ENCODE peak calls at places on chromosome 1, in six cellular contexts. One of them, this sample, is unnamed.

GRCh38 chr1:109391161-109391556 is 6.6 kb downstream of the SORT1 start:
- DNase-seq in AG10803: peak; percentile 27
- DNase-seq in AG09319: no peak
- DNase-seq in midbrain: peak; percentile 54
- DNase-seq in NCI-H2081 treated with DMSO at 0.1 percent for 48 hours: no peak
- DNase-seq in activated CD4-positive, alpha-beta T cell treated with anti-CD3 and anti-CD28 coated beads, Interleukin-2, amount 50 U/mL, for 48 hours: no peak
- DNase-seq in this sample: no peak

GRCh38 chr1:10663668-10664035 is 132.8 kb downstream of the CASZ1 start:
- DNase-seq in NCI-H2081 treated with DMSO at 0.1 percent for 48 hours: no peak
- DNase-seq in AG09319: no peak
- DNase-seq in activated CD4-positive, alpha-beta T cell treated with anti-CD3 and anti-CD28 coated beads, Interleukin-2, amount 50 U/mL, for 48 hours: no peak
- DNase-seq in AG10803: peak; percentile 11
- DNase-seq in midbrain: peak; percentile 39
- DNase-seq in this sample: peak; percentile 23

GRCh38 chr1:6911229-6911941 is 126.1 kb downstream of the CAMTA1 start:
- DNase-seq in AG10803: no peak
- DNase-seq in activated CD4-positive, alpha-beta T cell treated with anti-CD3 and anti-CD28 coated beads, Interleukin-2, amount 50 U/mL, for 48 hours: no peak
- DNase-seq in midbrain: no peak
- DNase-seq in AG09319: no peak
- DNase-seq in NCI-H2081 treated with DMSO at 0.1 percent for 48 hours: no peak
- DNase-seq in this sample: no peak

GRCh38 chr1:212982430-212983152 is 32.2 kb downstream of the VASH2 start:
- DNase-seq in midbrain: no peak
- DNase-seq in NCI-H2081 treated with DMSO at 0.1 percent for 48 hours: no peak
- DNase-seq in AG09319: no peak
- DNase-seq in activated CD4-positive, alpha-beta T cell treated with anti-CD3 and anti-CD28 coated beads, Interleukin-2, amount 50 U/mL, for 48 hours: no peak
- DNase-seq in AG10803: no peak
- DNase-seq in this sample: peak; percentile 90

GRCh38 chr1:32742132-32742947 is 39.8 kb upstream of the SYNC start:
- DNase-seq in midbrain: no peak
- DNase-seq in activated CD4-positive, alpha-beta T cell treated with anti-CD3 and anti-CD28 coated beads, Interleukin-2, amount 50 U/mL, for 48 hours: no peak
- DNase-seq in AG09319: no peak
- DNase-seq in NCI-H2081 treated with DMSO at 0.1 percent for 48 hours: no peak
- DNase-seq in AG10803: no peak
- DNase-seq in this sample: no peak

GRCh38 chr1:207997486-207998268 is 86.8 kb upstream of the CD34 start:
- DNase-seq in AG09319: no peak
- DNase-seq in NCI-H2081 treated with DMSO at 0.1 percent for 48 hours: no peak
- DNase-seq in activated CD4-positive, alpha-beta T cell treated with anti-CD3 and anti-CD28 coated beads, Interleukin-2, amount 50 U/mL, for 48 hours: peak; percentile 66
- DNase-seq in AG10803: peak; percentile 71
- DNase-seq in midbrain: peak; percentile 59
- DNase-seq in this sample: peak; percentile 80

GRCh38 chr1:2504224-2504948 is 22.0 kb downstream of the PANK4 start:
- DNase-seq in AG09319: no peak
- DNase-seq in AG10803: no peak
- DNase-seq in activated CD4-positive, alpha-beta T cell treated with anti-CD3 and anti-CD28 coated beads, Interleukin-2, amount 50 U/mL, for 48 hours: no peak
- DNase-seq in midbrain: no peak
- DNase-seq in NCI-H2081 treated with DMSO at 0.1 percent for 48 hours: no peak
- DNase-seq in this sample: peak; percentile 24

GRCh38 chr1:36326499-36326898 is 3.1 kb upstream of the EVA1B start:
- DNase-seq in AG09319: no peak
- DNase-seq in NCI-H2081 treated with DMSO at 0.1 percent for 48 hours: no peak
- DNase-seq in activated CD4-positive, alpha-beta T cell treated with anti-CD3 and anti-CD28 coated beads, Interleukin-2, amount 50 U/mL, for 48 hours: no peak
- DNase-seq in AG10803: no peak
- DNase-seq in midbrain: no peak
- DNase-seq in this sample: no peak

GRCh38 chr1:7418442-7419080 is 352.5 kb upstream of the VAMP3 start:
- DNase-seq in activated CD4-positive, alpha-beta T cell treated with anti-CD3 and anti-CD28 coated beads, Interleukin-2, amount 50 U/mL, for 48 hours: no peak
- DNase-seq in NCI-H2081 treated with DMSO at 0.1 percent for 48 hours: no peak
- DNase-seq in AG09319: no peak
- DNase-seq in midbrain: no peak
- DNase-seq in AG10803: no peak
- DNase-seq in this sample: no peak

GRCh38 chr1:40389871-40390560 is 16.5 kb downstream of the SMAP2 start:
- DNase-seq in NCI-H2081 treated with DMSO at 0.1 percent for 48 hours: no peak
- DNase-seq in AG09319: peak; percentile 79
- DNase-seq in midbrain: peak; percentile 46
- DNase-seq in activated CD4-positive, alpha-beta T cell treated with anti-CD3 and anti-CD28 coated beads, Interleukin-2, amount 50 U/mL, for 48 hours: no peak
- DNase-seq in AG10803: peak; percentile 96
- DNase-seq in this sample: no peak

GRCh38 chr1:168161459-168161858 is 17.3 kb upstream of the TIPRL start:
- DNase-seq in activated CD4-positive, alpha-beta T cell treated with anti-CD3 and anti-CD28 coated beads, Interleukin-2, amount 50 U/mL, for 48 hours: no peak
- DNase-seq in AG09319: no peak
- DNase-seq in midbrain: no peak
- DNase-seq in NCI-H2081 treated with DMSO at 0.1 percent for 48 hours: no peak
- DNase-seq in AG10803: no peak
- DNase-seq in this sample: no peak

GRCh38 chr1:112706505-112707216 is at the start of gene RHOC:
- DNase-seq in AG10803: peak; percentile 37
- DNase-seq in midbrain: peak; percentile 74
- DNase-seq in NCI-H2081 treated with DMSO at 0.1 percent for 48 hours: no peak
- DNase-seq in activated CD4-positive, alpha-beta T cell treated with anti-CD3 and anti-CD28 coated beads, Interleukin-2, amount 50 U/mL, for 48 hours: peak; percentile 58
- DNase-seq in AG09319: peak; percentile 18
- DNase-seq in this sample: no peak

GRCh38 chr1:29785137-29785527 is 548.8 kb downstream of the PTPRU start:
- DNase-seq in midbrain: no peak
- DNase-seq in AG09319: no peak
- DNase-seq in NCI-H2081 treated with DMSO at 0.1 percent for 48 hours: no peak
- DNase-seq in AG10803: no peak
- DNase-seq in activated CD4-positive, alpha-beta T cell treated with anti-CD3 and anti-CD28 coated beads, Interleukin-2, amount 50 U/mL, for 48 hours: no peak
- DNase-seq in this sample: no peak